ENCODE peak calls at places on chromosomes 13 and 19, in eight cellular contexts. One of them, this sample, is unnamed.
A peak's percentile ranks its signal among the peaks of the same experiment; 100 is the strongest.

GRCh38 chr13:108185218-108185617 is 30.1 kb downstream of the LIG4 start:
- DNase-seq in fibroblast of the aortic adventitia: no peak
- DNase-seq in activated gamma-delta T cell: no peak
- DNase-seq in IMR-90: no peak
- DNase-seq in midbrain: no peak
- DNase-seq in H54: no peak
- DNase-seq in sciatic nerve: no peak
- DNase-seq in memory B cell: no peak
- DNase-seq in this sample: no peak

GRCh38 chr19:17121736-17122293 is 46.2 kb downstream of the MYO9B start:
- DNase-seq in memory B cell: no peak
- DNase-seq in sciatic nerve: no peak
- DNase-seq in midbrain: no peak
- DNase-seq in fibroblast of the aortic adventitia: peak; percentile 97
- DNase-seq in H54: no peak
- DNase-seq in IMR-90: peak; percentile 53
- DNase-seq in activated gamma-delta T cell: no peak
- DNase-seq in this sample: no peak

GRCh38 chr13:107712145-107712544 is 503.2 kb downstream of the LIG4 start:
- DNase-seq in midbrain: no peak
- DNase-seq in H54: no peak
- DNase-seq in IMR-90: no peak
- DNase-seq in sciatic nerve: no peak
- DNase-seq in fibroblast of the aortic adventitia: no peak
- DNase-seq in memory B cell: no peak
- DNase-seq in activated gamma-delta T cell: no peak
- DNase-seq in this sample: no peak

GRCh38 chr19:18590273-18591272 is 2.0 kb downstream of the REX1BD start:
- DNase-seq in sciatic nerve: peak; percentile 82
- DNase-seq in activated gamma-delta T cell: no peak
- DNase-seq in H54: no peak
- DNase-seq in IMR-90: peak; percentile 57
- DNase-seq in fibroblast of the aortic adventitia: no peak
- DNase-seq in midbrain: peak; percentile 68
- DNase-seq in memory B cell: no peak
- DNase-seq in this sample: no peak

GRCh38 chr19:37361994-37362393 is 8.9 kb upstream of the ZNF527 start:
- DNase-seq in sciatic nerve: no peak
- DNase-seq in fibroblast of the aortic adventitia: no peak
- DNase-seq in midbrain: no peak
- DNase-seq in H54: no peak
- DNase-seq in memory B cell: no peak
- DNase-seq in IMR-90: peak; percentile 67
- DNase-seq in activated gamma-delta T cell: no peak
- DNase-seq in this sample: no peak

GRCh38 chr13:111558700-111559088 is 238.3 kb downstream of the TEX29 start:
- DNase-seq in midbrain: no peak
- DNase-seq in IMR-90: no peak
- DNase-seq in memory B cell: no peak
- DNase-seq in H54: no peak
- DNase-seq in fibroblast of the aortic adventitia: no peak
- DNase-seq in sciatic nerve: no peak
- DNase-seq in activated gamma-delta T cell: no peak
- DNase-seq in this sample: no peak

GRCh38 chr13:110484290-110485048 is 77.1 kb downstream of the RAB20 start:
- DNase-seq in sciatic nerve: no peak
- DNase-seq in midbrain: no peak
- DNase-seq in H54: no peak
- DNase-seq in fibroblast of the aortic adventitia: no peak
- DNase-seq in memory B cell: no peak
- DNase-seq in IMR-90: no peak
- DNase-seq in activated gamma-delta T cell: no peak
- DNase-seq in this sample: no peak

GRCh38 chr13:57633950-57634828 is 2.6 kb downstream of the PCDH17 start:
- DNase-seq in memory B cell: no peak
- DNase-seq in H54: no peak
- DNase-seq in IMR-90: no peak
- DNase-seq in activated gamma-delta T cell: no peak
- DNase-seq in fibroblast of the aortic adventitia: no peak
- DNase-seq in midbrain: no peak
- DNase-seq in sciatic nerve: peak; percentile 53
- DNase-seq in this sample: no peak

GRCh38 chr19:918481-919156 is 1.5 kb downstream of the KISS1R start:
- DNase-seq in H54: no peak
- DNase-seq in midbrain: no peak
- DNase-seq in sciatic nerve: no peak
- DNase-seq in fibroblast of the aortic adventitia: no peak
- DNase-seq in IMR-90: no peak
- DNase-seq in memory B cell: no peak
- DNase-seq in activated gamma-delta T cell: no peak
- DNase-seq in this sample: no peak

GRCh38 chr13:51581148-51581820 is 3.0 kb upstream of the WDFY2 start:
- DNase-seq in IMR-90: no peak
- DNase-seq in sciatic nerve: no peak
- DNase-seq in H54: no peak
- DNase-seq in activated gamma-delta T cell: no peak
- DNase-seq in memory B cell: no peak
- DNase-seq in fibroblast of the aortic adventitia: no peak
- DNase-seq in midbrain: no peak
- DNase-seq in this sample: no peak

GRCh38 chr13:19742651-19743050 is 40.1 kb downstream of the PSPC1 start:
- DNase-seq in IMR-90: no peak
- DNase-seq in sciatic nerve: no peak
- DNase-seq in activated gamma-delta T cell: no peak
- DNase-seq in midbrain: no peak
- DNase-seq in fibroblast of the aortic adventitia: no peak
- DNase-seq in H54: no peak
- DNase-seq in memory B cell: no peak
- DNase-seq in this sample: no peak

GRCh38 chr13:73827434-73827833 is 306.8 kb downstream of the KLF12 start:
- DNase-seq in fibroblast of the aortic adventitia: no peak
- DNase-seq in IMR-90: no peak
- DNase-seq in midbrain: no peak
- DNase-seq in sciatic nerve: peak; percentile 61
- DNase-seq in activated gamma-delta T cell: no peak
- DNase-seq in H54: no peak
- DNase-seq in memory B cell: no peak
- DNase-seq in this sample: no peak

GRCh38 chr19:43329989-43330388 is 23.5 kb upstream of the CD177 start:
- DNase-seq in H54: no peak
- DNase-seq in fibroblast of the aortic adventitia: no peak
- DNase-seq in memory B cell: no peak
- DNase-seq in activated gamma-delta T cell: no peak
- DNase-seq in midbrain: no peak
- DNase-seq in IMR-90: no peak
- DNase-seq in sciatic nerve: no peak
- DNase-seq in this sample: no peak

GRCh38 chr19:29687244-29687896 is 22.1 kb downstream of the PLEKHF1 start:
- DNase-seq in H54: peak; percentile 56
- DNase-seq in midbrain: no peak
- DNase-seq in IMR-90: peak; percentile 98
- DNase-seq in activated gamma-delta T cell: no peak
- DNase-seq in memory B cell: no peak
- DNase-seq in fibroblast of the aortic adventitia: peak; percentile 99
- DNase-seq in sciatic nerve: no peak
- DNase-seq in this sample: no peak

GRCh38 chr19:50358483-50359431 is 6.7 kb downstream of the NAPSA start:
- DNase-seq in IMR-90: peak; percentile 20
- DNase-seq in midbrain: peak; percentile 69
- DNase-seq in activated gamma-delta T cell: peak; percentile 58
- DNase-seq in sciatic nerve: peak; percentile 85
- DNase-seq in H54: no peak
- DNase-seq in fibroblast of the aortic adventitia: peak; percentile 46
- DNase-seq in memory B cell: peak; percentile 85
- DNase-seq in this sample: peak; percentile 64

GRCh38 chr13:48258430-48258829 is 25.4 kb downstream of the ITM2B start:
- DNase-seq in fibroblast of the aortic adventitia: no peak
- DNase-seq in activated gamma-delta T cell: no peak
- DNase-seq in midbrain: no peak
- DNase-seq in memory B cell: no peak
- DNase-seq in H54: no peak
- DNase-seq in sciatic nerve: no peak
- DNase-seq in IMR-90: no peak
- DNase-seq in this sample: no peak

GRCh38 chr13:46896346-46897138 is at the start of gene HTR2A:
- DNase-seq in midbrain: no peak
- DNase-seq in activated gamma-delta T cell: no peak
- DNase-seq in fibroblast of the aortic adventitia: peak; percentile 52
- DNase-seq in sciatic nerve: peak; percentile 64
- DNase-seq in IMR-90: peak; percentile 17
- DNase-seq in H54: no peak
- DNase-seq in memory B cell: no peak
- DNase-seq in this sample: no peak

GRCh38 chr13:110607675-110608224 is 7.6 kb upstream of the NAXD start:
- DNase-seq in memory B cell: no peak
- DNase-seq in fibroblast of the aortic adventitia: no peak
- DNase-seq in H54: no peak
- DNase-seq in midbrain: no peak
- DNase-seq in IMR-90: no peak
- DNase-seq in sciatic nerve: no peak
- DNase-seq in activated gamma-delta T cell: no peak
- DNase-seq in this sample: no peak

GRCh38 chr13:103289661-103290060 is 223.4 kb upstream of the SLC10A2 start:
- DNase-seq in midbrain: no peak
- DNase-seq in IMR-90: no peak
- DNase-seq in fibroblast of the aortic adventitia: peak; percentile 71
- DNase-seq in H54: no peak
- DNase-seq in activated gamma-delta T cell: no peak
- DNase-seq in memory B cell: no peak
- DNase-seq in sciatic nerve: no peak
- DNase-seq in this sample: no peak

GRCh38 chr13:79393564-79394249 is 12.3 kb downstream of the RBM26 start:
- DNase-seq in activated gamma-delta T cell: no peak
- DNase-seq in midbrain: no peak
- DNase-seq in sciatic nerve: no peak
- DNase-seq in H54: no peak
- DNase-seq in fibroblast of the aortic adventitia: no peak
- DNase-seq in IMR-90: no peak
- DNase-seq in memory B cell: peak; percentile 52
- DNase-seq in this sample: no peak

GRCh38 chr13:34116651-34117050 is 298.7 kb downstream of the RFC3 start:
- DNase-seq in IMR-90: no peak
- DNase-seq in midbrain: no peak
- DNase-seq in activated gamma-delta T cell: no peak
- DNase-seq in memory B cell: no peak
- DNase-seq in sciatic nerve: no peak
- DNase-seq in fibroblast of the aortic adventitia: no peak
- DNase-seq in H54: no peak
- DNase-seq in this sample: no peak

GRCh38 chr19:40601061-40601973 is at the start of gene LTBP4:
- DNase-seq in sciatic nerve: peak; percentile 87
- DNase-seq in midbrain: peak; percentile 18
- DNase-seq in fibroblast of the aortic adventitia: no peak
- DNase-seq in memory B cell: peak; percentile 37
- DNase-seq in IMR-90: no peak
- DNase-seq in H54: no peak
- DNase-seq in activated gamma-delta T cell: peak; percentile 40
- DNase-seq in this sample: peak; percentile 37